ENCODE peak calls at places on chromosome 7, in seven cellular contexts. P is naive thymus-derived CD8-positive, alpha-beta T cell; I is GM06990; Q is uterus; J is gastrocnemius medialis; M is NCI-H2081; G is mesothelial cell of epicardium. A is an unnamed sample.

GRCh38 chr7:139422126-139422525 is 61.3 kb downstream of the KLRG2 start:
- DNase-seq in P (no peak), I (no peak), Q (no peak), J (no peak), M (no peak), G (no peak), A (no peak)

GRCh38 chr7:139043823-139044812 is 8.3 kb upstream of the ZC3HAV1L start:
- DNase-seq in P (peak), I (peak), Q (no peak), J (no peak), M (peak), G (no peak), A (no peak)

GRCh38 chr7:142568430-142569097 is 180.7 kb upstream of the PRSS1 start:
- DNase-seq in P (no peak), I (no peak), Q (no peak), J (no peak), M (no peak), G (no peak), A (no peak)

GRCh38 chr7:23593706-23594105 is 3.5 kb upstream of the CCDC126 start:
- DNase-seq in P (no peak), I (peak), Q (no peak), J (no peak), M (no peak), G (no peak), A (no peak)

GRCh38 chr7:7595451-7595850 is 28.8 kb downstream of the MIOS start:
- DNase-seq in P (no peak), I (no peak), Q (no peak), J (no peak), M (peak), G (no peak), A (peak)

GRCh38 chr7:132666076-132666775 is 90.0 kb upstream of the PLXNA4 start:
- DNase-seq in P (no peak), I (no peak), Q (no peak), J (no peak), M (no peak), G (no peak), A (no peak)

GRCh38 chr7:50664461-50664922 is 99.3 kb upstream of the DDC start:
- DNase-seq in P (no peak), I (peak), Q (no peak), J (no peak), M (no peak), G (no peak), A (no peak)

GRCh38 chr7:94276797-94277196 is 117.9 kb upstream of the COL1A2 start:
- DNase-seq in P (no peak), I (no peak), Q (no peak), J (no peak), M (no peak), G (no peak), A (no peak)

GRCh38 chr7:17498230-17498629 is 199.8 kb downstream of the AHR start:
- DNase-seq in P (no peak), I (no peak), Q (no peak), J (no peak), M (no peak), G (no peak), A (no peak)

GRCh38 chr7:31761646-31762045 is 74.6 kb downstream of the PPP1R17 start:
- DNase-seq in P (no peak), I (no peak), Q (no peak), J (no peak), M (no peak), G (no peak), A (no peak)

GRCh38 chr7:141754939-141755338 is 9.0 kb upstream of the TAS2R3 start:
- DNase-seq in P (no peak), I (no peak), Q (no peak), J (no peak), M (peak), G (no peak), A (no peak)

GRCh38 chr7:32941996-32942782 is 15.1 kb upstream of the FKBP9 start:
- DNase-seq in P (peak), I (peak), Q (peak), J (peak), M (peak), G (no peak), A (peak)

GRCh38 chr7:158819571-158820203 is 9.6 kb downstream of the ESYT2 start:
- DNase-seq in P (no peak), I (no peak), Q (no peak), J (no peak), M (no peak), G (no peak), A (no peak)